ENCODE peak calls at places on chromosome 4, in six cellular contexts. Y is K562, E is HepG2, W is A549, U is GM12878, J is upper lobe of left lung. N is an unnamed sample.

GRCh38 chr4:42646999-42647541 is 9.8 kb downstream of the ATP8A1 start:
- ATAC-seq in W (no peak), U (peak), E (no peak), J (no peak), Y (no peak), N (no peak)

GRCh38 chr4:86302242-86302641 is 57.6 kb downstream of the MAPK10 start:
- ATAC-seq in J (peak), Y (no peak), E (peak), W (no peak), U (peak), N (peak)

GRCh38 chr4:72983706-72984105 is 85.8 kb downstream of the COX18 start:
- ATAC-seq in E (no peak), J (no peak), U (no peak), W (no peak), Y (no peak), N (no peak)

GRCh38 chr4:119479180-119479814 is 149.3 kb downstream of the PDE5A start:
- ATAC-seq in U (no peak), W (no peak), E (peak), J (no peak), Y (no peak), N (no peak)

GRCh38 chr4:16693040-16693506 is 205.4 kb downstream of the LDB2 start:
- ATAC-seq in U (no peak), W (no peak), E (no peak), Y (no peak), J (no peak), N (peak)

GRCh38 chr4:148857973-148858534 is 415.8 kb upstream of the NR3C2 start:
- ATAC-seq in U (no peak), W (no peak), E (no peak), J (no peak), Y (no peak), N (no peak)

GRCh38 chr4:153523941-153524386 is 57.8 kb downstream of the TMEM131L start:
- ATAC-seq in E (no peak), Y (no peak), U (no peak), J (peak), W (no peak), N (peak)

GRCh38 chr4:183130328-183131155 is 31.5 kb downstream of the WWC2 start:
- ATAC-seq in U (no peak), E (no peak), Y (no peak), J (no peak), W (peak), N (no peak)

GRCh38 chr4:87126056-87126455 is 94.4 kb downstream of the KLHL8 start:
- ATAC-seq in E (peak), U (no peak), Y (no peak), J (no peak), W (no peak), N (no peak)

GRCh38 chr4:184756399-184756798 is 22.5 kb upstream of the CENPU start:
- ATAC-seq in U (no peak), W (no peak), J (peak), E (no peak), Y (no peak), N (peak)

GRCh38 chr4:84750260-84750955 is 167.5 kb downstream of the CDS1 start:
- ATAC-seq in E (peak), W (peak), U (peak), J (peak), Y (peak), N (peak)

GRCh38 chr4:26583538-26583864 is 383 bp upstream of the TBC1D19 start:
- ATAC-seq in W (peak), J (peak), E (peak), U (peak), Y (peak), N (peak)

GRCh38 chr4:26589699-26590098 is 5.8 kb downstream of the TBC1D19 start:
- ATAC-seq in U (peak), J (no peak), Y (peak), W (peak), E (peak), N (no peak)

GRCh38 chr4:26579169-26579568 is 4.7 kb upstream of the TBC1D19 start:
- ATAC-seq in U (no peak), W (no peak), E (no peak), Y (no peak), J (no peak), N (no peak)

GRCh38 chr4:26584725-26585124 is 841 bp downstream of the TBC1D19 start:
- ATAC-seq in E (no peak), Y (no peak), W (no peak), U (no peak), J (no peak), N (no peak)

GRCh38 chr4:26583865-26584652 is at the start of gene TBC1D19:
- ATAC-seq in U (peak), Y (peak), W (peak), J (peak), E (peak), N (peak)
- TF ChIP-seq EP300 in U (no peak), Y (peak), W (no peak), J (no peak), E (no peak), N (no peak)

GRCh38 chr4:88283661-88284377 is 542 bp downstream of the PPM1K start:
- ATAC-seq in J (peak), Y (peak), W (peak), U (peak), E (peak), N (peak)
- TF ChIP-seq EP300 in J (no peak), Y (no peak), W (no peak), U (no peak), E (no peak), N (no peak)

GRCh38 chr4:98514930-98515809 is 143.2 kb downstream of the TSPAN5 start:
- ATAC-seq in J (no peak), U (no peak), Y (peak), E (peak), W (peak), N (no peak)
- TF ChIP-seq EP300 in J (no peak), U (no peak), Y (peak), E (no peak), W (no peak), N (no peak)

GRCh38 chr4:44806076-44806475 is 79.7 kb upstream of the GNPDA2 start:
- ATAC-seq in U (no peak), E (no peak), Y (no peak), J (no peak), W (no peak), N (no peak)
- TF ChIP-seq EP300 in U (no peak), E (no peak), Y (no peak), J (no peak), W (no peak), N (no peak)

DNA sequence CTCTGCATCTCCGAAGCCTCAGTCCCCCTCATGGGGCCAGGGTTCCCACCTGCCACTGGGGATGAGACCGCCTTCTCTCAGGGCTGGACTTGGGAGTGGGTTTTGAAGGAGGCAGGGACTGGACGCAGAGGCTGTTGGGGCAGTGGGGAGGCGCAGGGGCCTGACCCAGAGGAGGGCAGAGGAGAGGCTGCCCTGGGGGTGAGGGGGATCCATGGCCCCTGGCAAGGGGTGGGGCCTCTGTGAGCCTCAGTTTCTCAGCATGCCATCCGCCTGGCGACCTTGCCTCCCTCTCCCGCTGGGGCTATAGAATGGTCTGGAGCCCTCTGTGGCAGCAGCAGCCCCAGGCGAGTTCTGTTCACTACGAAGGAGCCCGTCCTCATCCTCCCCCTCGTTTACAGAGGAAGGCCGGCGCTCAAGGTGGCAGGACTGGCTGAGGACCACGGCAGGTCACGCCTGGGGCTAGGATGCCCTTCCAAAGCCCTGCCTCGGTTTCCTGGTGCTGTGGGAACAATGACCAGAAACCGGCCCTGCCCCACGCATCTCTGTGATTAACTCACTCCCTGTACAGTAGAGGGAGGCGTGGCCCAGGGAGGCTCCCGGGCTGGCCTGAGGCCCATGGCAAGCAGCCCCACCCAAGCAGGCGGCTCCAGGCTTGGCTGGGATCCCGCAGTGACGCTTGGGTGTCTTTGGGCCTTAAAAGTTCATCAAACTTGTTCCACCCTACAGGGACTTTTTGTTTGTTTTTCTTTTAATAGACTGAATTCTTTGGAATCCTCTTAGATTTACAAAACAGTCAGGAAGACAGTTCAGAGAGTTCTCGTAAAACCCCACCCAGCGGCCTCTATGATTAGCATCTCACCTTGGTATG is 16.0 kb upstream of the SH3TC1 start:
- ATAC-seq in J (peak), Y (peak), E (peak), U (no peak), W (peak), N (peak)
- TF ChIP-seq EP300 in J (no peak), Y (no peak), E (no peak), U (no peak), W (no peak), N (no peak)

DNA sequence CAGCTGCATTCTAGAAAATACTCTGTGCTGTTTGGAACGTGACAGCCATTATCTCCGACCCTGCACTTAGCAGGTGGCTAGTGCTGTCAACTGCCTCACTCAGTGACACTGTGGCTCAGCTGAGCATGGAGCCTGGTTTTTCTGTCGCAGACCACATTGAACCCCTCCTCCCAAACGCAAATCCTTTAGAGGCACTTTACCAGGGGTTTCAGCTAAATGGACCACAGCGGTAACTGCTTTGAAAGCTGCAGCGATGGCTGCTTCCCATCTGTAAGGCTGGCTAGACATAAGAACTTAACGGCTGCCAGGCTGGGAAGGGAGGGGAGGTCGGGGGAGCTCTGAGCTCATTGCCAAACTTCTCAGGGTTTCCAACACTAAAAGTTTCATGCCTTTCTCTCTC is 8.1 kb downstream of the SLC34A2 start:
- ATAC-seq in Y (no peak), U (no peak), J (no peak), E (no peak), W (no peak), N (no peak)
- TF ChIP-seq EP300 in Y (no peak), U (no peak), J (no peak), E (no peak), W (no peak), N (no peak)

GRCh38 chr4:159312236-159312635 is 209.4 kb downstream of the RAPGEF2 start:
- ATAC-seq in J (no peak), U (peak), Y (no peak), E (no peak), W (no peak), N (no peak)
- TF ChIP-seq EP300 in J (no peak), U (no peak), Y (no peak), E (no peak), W (no peak), N (no peak)

DNA sequence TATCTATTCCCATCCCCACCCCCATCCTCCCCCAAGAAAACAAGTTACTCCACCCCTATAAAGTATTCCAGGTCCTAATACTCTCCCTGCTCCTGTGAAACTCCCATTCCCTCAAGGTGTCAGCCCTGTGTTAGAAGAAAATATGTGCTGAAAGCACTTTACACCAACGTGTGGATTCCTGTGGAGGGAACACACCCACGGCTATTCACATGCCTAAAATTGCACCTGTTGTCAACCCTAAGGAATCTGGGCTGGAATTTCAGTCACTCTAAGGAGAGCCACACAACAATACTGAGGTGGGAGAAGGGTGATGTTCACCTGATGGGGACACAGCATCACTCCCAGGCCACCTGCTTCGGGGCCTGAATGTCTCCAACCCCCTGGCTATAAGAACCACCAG is 16.0 kb downstream of the SCD5 start:
- ATAC-seq in W (no peak), U (no peak), E (no peak), Y (no peak), J (peak), N (no peak)
- TF ChIP-seq EP300 in W (no peak), U (no peak), E (no peak), Y (no peak), J (no peak), N (no peak)

GRCh38 chr4:121555315-121556107 is 141.3 kb downstream of the ANXA5 start:
- ATAC-seq in Y (no peak), E (no peak), U (no peak), W (no peak), J (peak), N (peak)

GRCh38 chr4:121554377-121554776 is 142.4 kb downstream of the ANXA5 start:
- ATAC-seq in E (no peak), J (peak), U (no peak), Y (no peak), W (no peak), N (no peak)

GRCh38 chr4:121551271-121551670 is 145.5 kb downstream of the ANXA5 start:
- ATAC-seq in Y (no peak), U (no peak), J (no peak), W (no peak), E (no peak), N (no peak)

DNA sequence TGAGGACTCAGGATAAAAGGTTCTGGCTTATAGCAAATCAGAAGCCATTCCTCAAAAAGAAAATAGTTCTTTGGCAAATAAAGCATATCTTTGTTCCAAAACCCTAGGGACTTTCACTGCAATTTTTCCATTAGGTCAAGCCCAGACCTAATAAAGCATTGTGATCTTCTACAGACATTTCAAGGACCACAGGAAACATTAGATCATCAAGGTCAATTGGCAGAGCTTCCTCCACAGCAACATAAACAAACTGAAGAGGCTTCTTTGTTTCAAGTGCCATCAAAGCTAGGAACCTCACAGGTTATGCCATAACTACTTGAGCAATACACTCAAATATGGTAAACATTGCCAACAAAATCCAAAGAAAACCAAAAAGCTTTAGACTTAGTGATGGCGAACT is 144.9 kb downstream of the ANXA5 start:
- ATAC-seq in W (no peak), Y (no peak), J (peak), U (no peak), E (no peak), N (no peak)
- TF ChIP-seq EP300 in W (no peak), Y (no peak), J (peak), U (no peak), E (no peak), N (no peak)

DNA sequence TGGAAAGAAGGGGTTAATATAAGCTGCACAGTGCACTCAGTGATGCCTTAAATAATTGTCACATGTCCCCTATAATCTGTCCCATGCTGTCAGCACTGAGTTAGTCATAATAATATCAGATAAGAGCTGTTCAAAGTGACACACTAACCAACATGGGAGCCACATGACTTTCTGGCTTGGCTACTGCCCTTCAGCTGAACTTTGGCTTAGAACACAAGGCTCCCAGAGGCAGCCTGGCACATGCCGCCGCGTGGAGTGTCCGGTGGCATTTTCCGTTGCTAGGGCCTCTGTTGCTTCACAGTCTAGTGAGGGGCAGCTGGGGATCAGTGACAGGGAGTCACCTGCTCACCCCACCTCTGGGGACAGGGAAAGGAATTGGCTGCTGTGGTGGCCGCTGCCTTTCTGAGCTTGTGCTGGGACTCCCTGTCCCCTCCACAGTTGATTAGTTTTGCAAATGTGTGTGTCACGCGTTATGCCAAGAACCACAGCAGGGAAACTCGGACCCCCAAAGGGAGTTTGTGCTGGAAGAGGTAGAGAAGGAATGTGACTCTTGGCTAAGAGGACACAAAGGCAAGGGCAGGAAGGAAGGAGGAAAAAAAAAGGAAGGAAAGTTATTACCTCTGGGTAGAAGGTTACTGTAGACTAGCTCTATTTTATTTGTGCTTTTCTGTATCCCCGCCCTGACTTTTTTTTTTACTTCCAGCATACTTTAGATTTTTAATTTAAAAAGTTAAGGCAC is 41.1 kb upstream of the PPARGC1A start:
- ATAC-seq in Y (no peak), J (peak), W (no peak), U (no peak), E (peak), N (peak)
- TF ChIP-seq EP300 in Y (no peak), J (no peak), W (no peak), U (no peak), E (no peak), N (no peak)

N was measured in gastroesophageal sphincter.